ENCODE peak calls at places on chromosomes 1 and 21, in eight cellular contexts. K is mammary epithelial cell; A is ascending aorta; B is fibroblast of mammary gland; X is GM10248; F is transverse colon; P is CD4-positive, alpha-beta T cell; O is coronary artery. Y is an unnamed sample.

GRCh38 chr1:203271018-203271743 is 34.1 kb upstream of the BTG2 start:
- DNase-seq in O (no peak), X (peak), B (peak), K (peak), P (peak), F (peak), A (peak), Y (peak)

GRCh38 chr1:221794925-221795324 is 53.0 kb upstream of the DUSP10 start:
- DNase-seq in P (no peak), A (no peak), X (no peak), F (no peak), B (no peak), O (no peak), K (no peak), Y (no peak)

GRCh38 chr1:46131093-46131492 is 1.3 kb downstream of the PIK3R3 start:
- DNase-seq in K (no peak), F (no peak), X (no peak), P (no peak), O (no peak), A (no peak), B (no peak), Y (no peak)

GRCh38 chr1:237470712-237471310 is 419.9 kb downstream of the ZP4 start:
- DNase-seq in X (no peak), P (no peak), F (no peak), K (peak), B (no peak), A (no peak), O (no peak), Y (peak)

GRCh38 chr1:39850606-39851216 is 32.6 kb downstream of the TRIT1 start:
- DNase-seq in K (peak), X (no peak), F (no peak), B (no peak), O (no peak), A (no peak), P (no peak), Y (no peak)

GRCh38 chr1:155083865-155084721 is 5.5 kb downstream of the EFNA3 start:
- DNase-seq in O (peak), B (peak), P (no peak), K (peak), X (no peak), A (no peak), F (peak), Y (peak)

GRCh38 chr1:200877839-200878551 is 5.2 kb downstream of the GPR25 start:
- DNase-seq in X (peak), K (peak), O (no peak), F (no peak), P (no peak), A (peak), B (no peak), Y (no peak)

GRCh38 chr1:27539901-27540861 is 50.2 kb upstream of the WASF2 start:
- DNase-seq in P (no peak), B (peak), A (peak), O (no peak), K (peak), X (no peak), F (peak), Y (no peak)

GRCh38 chr1:12626888-12627287 is 8.9 kb upstream of the DHRS3 start:
- DNase-seq in B (no peak), X (no peak), P (no peak), K (no peak), A (no peak), F (no peak), O (no peak), Y (no peak)

GRCh38 chr1:42941640-42942330 is 16.9 kb downstream of the SLC2A1 start:
- DNase-seq in A (peak), K (peak), X (no peak), P (no peak), B (peak), F (peak), O (peak), Y (peak)

GRCh38 chr1:45954401-45954847 is 151.0 kb downstream of the MAST2 start:
- DNase-seq in F (no peak), P (no peak), O (no peak), B (peak), K (peak), X (no peak), A (no peak), Y (peak)

GRCh38 chr1:54120698-54121481 is 31.9 kb downstream of the CDCP2 start:
- DNase-seq in A (no peak), B (peak), O (no peak), P (no peak), F (no peak), X (no peak), K (no peak), Y (no peak)

GRCh38 chr21:31156169-31156568 is 117.9 kb upstream of the KRTAP19-8 start:
- DNase-seq in K (no peak), O (no peak), A (no peak), X (no peak), B (no peak), P (no peak), F (no peak), Y (no peak)

GRCh38 chr1:204094262-204095247 is 21.6 kb downstream of the SOX13 start:
- DNase-seq in F (peak), P (no peak), X (no peak), B (no peak), A (no peak), K (no peak), O (no peak), Y (no peak)

GRCh38 chr1:24714859-24715520 is 30.3 kb upstream of the CLIC4 start:
- DNase-seq in K (peak), O (no peak), B (peak), A (peak), X (no peak), P (no peak), F (no peak), Y (no peak)

GRCh38 chr1:1307261-1307907 is 346 bp downstream of the ACAP3 start:
- DNase-seq in F (peak), K (no peak), A (no peak), X (no peak), P (no peak), O (no peak), B (no peak), Y (peak)

GRCh38 chr1:101203812-101204540 is 32.8 kb upstream of the S1PR1 start:
- DNase-seq in O (no peak), X (no peak), A (no peak), K (no peak), P (no peak), B (peak), F (no peak), Y (no peak)

GRCh38 chr1:175599212-175599681 is 144.1 kb downstream of the TNR start:
- DNase-seq in F (peak), O (no peak), P (no peak), K (no peak), X (peak), A (no peak), B (no peak), Y (no peak)

DNA sequence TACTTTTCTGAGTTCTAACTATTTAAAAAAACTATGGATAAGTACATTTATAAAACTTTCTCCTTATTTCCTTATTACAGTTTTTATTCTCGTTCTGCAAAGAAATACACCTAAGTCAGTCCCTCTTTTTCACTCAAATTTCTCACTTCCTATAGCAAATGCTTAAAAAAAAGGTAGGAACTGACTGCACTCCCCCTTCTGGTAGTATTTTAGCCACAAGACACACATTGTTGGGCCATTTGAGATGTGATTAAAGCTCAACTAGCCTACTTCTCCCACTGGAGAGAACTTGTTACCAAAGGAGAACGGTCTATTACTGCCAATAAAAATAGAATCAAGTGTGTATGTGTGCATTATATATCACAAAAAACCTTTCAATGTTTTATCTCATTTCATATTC is 521.9 kb upstream of the PRMT6 start:
- DNase-seq in B (no peak), P (no peak), X (no peak), K (no peak), O (no peak), A (no peak), F (no peak), Y (no peak)
- TF ChIP-seq CTCF in B (no peak), P (no peak), X (no peak), K (peak), O (no peak), A (no peak), F (no peak), Y (no peak)

DNA sequence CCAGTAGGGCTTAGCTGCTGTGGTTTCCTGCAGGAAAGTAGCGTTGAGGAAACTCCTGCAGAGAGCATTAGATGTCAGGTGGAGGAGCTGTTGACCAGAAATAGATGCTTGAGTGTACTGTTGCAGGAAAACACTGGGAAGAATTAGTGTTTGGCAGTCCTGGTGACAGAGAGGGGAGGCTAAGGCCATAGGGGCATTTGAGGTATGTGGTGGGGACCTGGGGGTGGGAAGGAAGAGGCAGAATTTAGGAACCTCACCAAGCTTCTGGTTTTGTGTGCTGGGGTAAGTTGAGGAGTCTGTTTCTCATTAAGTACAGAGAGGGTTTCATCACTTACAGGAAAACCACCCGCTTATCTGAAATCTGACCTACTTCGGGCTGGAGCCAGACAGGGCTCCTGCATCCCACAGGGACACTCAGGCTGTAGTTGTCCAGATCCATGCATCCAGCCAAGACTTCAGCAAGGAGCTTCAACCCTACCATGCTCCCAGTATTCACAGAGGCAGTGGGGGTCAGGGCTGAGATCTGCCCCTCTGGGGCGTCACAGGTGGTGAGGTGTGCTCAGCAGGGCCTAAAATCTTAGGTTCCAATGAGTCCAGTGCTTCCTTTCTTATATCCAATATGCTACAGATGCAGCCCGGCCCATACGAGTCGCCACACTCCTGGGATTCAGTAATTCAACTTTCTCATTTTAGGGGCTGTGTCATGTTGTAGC is 15.1 kb downstream of the SH2D2A start:
- DNase-seq in X (no peak), B (peak), A (no peak), F (no peak), P (no peak), K (no peak), O (no peak), Y (no peak)
- TF ChIP-seq CTCF in X (no peak), B (peak), A (no peak), F (no peak), P (no peak), K (no peak), O (no peak), Y (no peak)

GRCh38 chr1:162691999-162692575 is 59.8 kb downstream of the DDR2 start:
- DNase-seq in O (no peak), A (no peak), B (no peak), K (no peak), P (no peak), X (no peak), F (no peak), Y (no peak)
- TF ChIP-seq CTCF in O (no peak), A (no peak), B (no peak), K (no peak), P (no peak), X (no peak), F (no peak), Y (no peak)

DNA sequence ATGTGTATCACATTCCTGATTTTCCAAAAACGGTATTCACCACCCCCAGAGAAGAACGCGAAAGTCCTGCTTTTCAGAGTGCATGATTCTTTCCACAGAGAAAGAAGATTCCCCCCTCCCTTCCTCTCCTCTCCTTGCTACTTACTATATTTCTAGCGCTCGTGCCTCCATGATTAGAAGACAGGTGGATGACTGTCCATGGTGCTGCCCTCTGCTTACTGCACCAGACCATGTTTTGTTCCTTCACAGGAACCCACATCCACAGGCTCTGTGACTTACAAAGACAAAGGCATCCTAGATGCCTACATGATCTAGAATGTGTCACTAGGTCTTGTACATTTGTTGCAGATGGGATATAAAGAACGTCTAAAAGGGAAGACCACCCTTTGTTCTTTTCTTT is 49.1 kb upstream of the ZNF648 start:
- DNase-seq in B (no peak), K (no peak), P (no peak), F (no peak), O (no peak), X (no peak), A (no peak), Y (no peak)
- TF ChIP-seq CTCF in B (no peak), K (no peak), P (no peak), F (no peak), O (no peak), X (no peak), A (no peak), Y (no peak)

DNA sequence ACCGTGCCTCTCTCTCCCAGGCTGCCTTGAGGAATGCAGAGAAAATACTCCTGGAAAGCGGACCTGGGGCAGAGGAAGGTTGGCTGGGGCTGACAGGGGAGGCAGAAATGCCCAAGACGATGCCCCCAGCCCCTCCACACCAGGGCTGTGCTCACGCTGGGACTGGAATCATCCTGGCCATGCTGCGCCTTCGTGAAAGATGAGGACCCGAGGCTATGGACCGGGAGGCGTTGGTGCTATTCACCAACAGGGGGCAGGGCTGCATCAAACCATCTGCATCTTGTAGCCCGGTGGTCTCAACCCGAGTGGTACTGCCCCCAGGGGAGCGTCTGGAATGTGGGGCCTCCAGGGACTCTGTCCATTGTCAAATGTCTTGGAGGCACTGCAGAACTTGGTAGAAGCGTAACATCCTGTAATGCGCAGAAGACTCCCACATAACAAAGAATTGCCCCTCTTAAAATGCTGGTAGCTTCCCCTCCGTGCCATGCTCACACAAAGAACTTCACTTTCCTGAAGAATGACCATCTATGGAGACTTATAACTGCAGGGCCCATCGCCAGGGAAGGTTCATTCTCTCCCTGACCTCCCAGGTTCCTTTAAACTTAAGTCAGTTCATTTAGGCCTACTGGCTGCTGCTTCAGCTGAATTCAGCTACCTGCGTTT is 251.2 kb downstream of the RRAGC start:
- DNase-seq in O (no peak), B (no peak), A (peak), K (no peak), P (no peak), X (peak), F (no peak), Y (no peak)
- TF ChIP-seq CTCF in O (peak), B (peak), A (no peak), K (peak), P (peak), X (peak), F (peak), Y (no peak)